ENCODE peak calls at places on chromosome 7, in six cellular contexts. J is suprapubic skin, W is breast epithelium, X is heart left ventricle, L is prostate gland, U is gastrocnemius medialis. C is an unnamed sample.

GRCh38 chr7:140005754-140006503 is 56.8 kb downstream of the PARP12 start:
- DNase-seq in J (no peak), W (no peak), X (no peak), L (no peak), U (no peak), C (peak; percentile 58)

GRCh38 chr7:70703785-70704184 is 428.2 kb upstream of the GALNT17 start:
- DNase-seq in J (no peak), W (no peak), X (no peak), L (no peak), U (no peak), C (no peak)

GRCh38 chr7:13832346-13832745 is 157.1 kb downstream of the ETV1 start:
- DNase-seq in J (no peak), W (no peak), X (no peak), L (no peak), U (no peak), C (no peak)

GRCh38 chr7:55591282-55591931 is 19.1 kb upstream of the VOPP1 start:
- DNase-seq in J (no peak), W (no peak), X (no peak), L (no peak), U (no peak), C (no peak)

GRCh38 chr7:134547738-134548054 is 1.2 kb upstream of the AKR1B15 start:
- DNase-seq in J (no peak), W (peak; percentile 47), X (peak; percentile 59), L (peak; percentile 62), U (peak; percentile 82), C (peak; percentile 84)

GRCh38 chr7:30858576-30858975 is 53.1 kb upstream of the AQP1 start:
- DNase-seq in J (no peak), W (no peak), X (no peak), L (no peak), U (no peak), C (no peak)

GRCh38 chr7:33733865-33734650 is 171.3 kb upstream of the BMPER start:
- DNase-seq in J (no peak), W (no peak), X (no peak), L (no peak), U (no peak), C (no peak)

GRCh38 chr7:149799397-149800168 is 26.2 kb upstream of the ZNF467 start:
- DNase-seq in J (no peak), W (no peak), X (no peak), L (no peak), U (no peak), C (no peak)

GRCh38 chr7:106840342-106840741 is 24.7 kb upstream of the PIK3CG start:
- DNase-seq in J (no peak), W (no peak), X (no peak), L (no peak), U (no peak), C (no peak)

GRCh38 chr7:82044497-82045080 is 274.7 kb upstream of the HGF start:
- DNase-seq in J (no peak), W (no peak), X (peak; percentile 23), L (peak; percentile 40), U (no peak), C (peak; percentile 68)

GRCh38 chr7:70498633-70499032 is 633.3 kb upstream of the GALNT17 start:
- DNase-seq in J (no peak), W (no peak), X (no peak), L (no peak), U (no peak), C (no peak)

GRCh38 chr7:54615545-54615944 is 73.4 kb downstream of the VSTM2A start:
- DNase-seq in J (no peak), W (no peak), X (no peak), L (no peak), U (no peak), C (no peak)

GRCh38 chr7:34087892-34088891 is 182.9 kb downstream of the BMPER start:
- DNase-seq in J (no peak), W (no peak), X (no peak), L (no peak), U (no peak), C (peak; percentile 51)

GRCh38 chr7:16347461-16348192 is 73.7 kb downstream of the CRPPA start:
- DNase-seq in J (no peak), W (no peak), X (no peak), L (no peak), U (no peak), C (no peak)

GRCh38 chr7:150787321-150788281 is 12.6 kb downstream of the TMEM176B start:
- DNase-seq in J (no peak), W (no peak), X (no peak), L (no peak), U (no peak), C (peak; percentile 36)

GRCh38 chr7:80876894-80877414 is 41.9 kb downstream of the SEMA3C start:
- DNase-seq in J (no peak), W (no peak), X (no peak), L (no peak), U (no peak), C (no peak)

GRCh38 chr7:47453093-47454056 is 128.5 kb downstream of the TNS3 start:
- DNase-seq in J (no peak), W (peak; percentile 61), X (peak; percentile 47), L (peak; percentile 22), U (peak; percentile 94), C (peak; percentile 56)

GRCh38 chr7:40329601-40330153 is 194.9 kb downstream of the SUGCT start:
- DNase-seq in J (no peak), W (no peak), X (no peak), L (no peak), U (no peak), C (no peak)

GRCh38 chr7:156656598-156656997 is 16.0 kb downstream of the RNF32 start:
- DNase-seq in J (no peak), W (no peak), X (no peak), L (no peak), U (no peak), C (no peak)

GRCh38 chr7:40701836-40702551 is 567.2 kb downstream of the SUGCT start:
- DNase-seq in J (no peak), W (no peak), X (no peak), L (no peak), U (no peak), C (no peak)

GRCh38 chr7:22718200-22718711 is 8.7 kb upstream of the IL6 start:
- DNase-seq in J (no peak), W (no peak), X (no peak), L (no peak), U (no peak), C (no peak)

GRCh38 chr7:96949766-96950165 is 55.6 kb upstream of the DLX6 start:
- DNase-seq in J (no peak), W (peak; percentile 28), X (no peak), L (peak; percentile 86), U (no peak), C (no peak)

GRCh38 chr7:50954245-50954644 is 171.5 kb upstream of the GRB10 start:
- DNase-seq in J (no peak), W (no peak), X (no peak), L (no peak), U (no peak), C (no peak)

GRCh38 chr7:115015619-115016018 is 93.7 kb downstream of the MDFIC start:
- DNase-seq in J (no peak), W (no peak), X (no peak), L (no peak), U (no peak), C (no peak)

DNA sequence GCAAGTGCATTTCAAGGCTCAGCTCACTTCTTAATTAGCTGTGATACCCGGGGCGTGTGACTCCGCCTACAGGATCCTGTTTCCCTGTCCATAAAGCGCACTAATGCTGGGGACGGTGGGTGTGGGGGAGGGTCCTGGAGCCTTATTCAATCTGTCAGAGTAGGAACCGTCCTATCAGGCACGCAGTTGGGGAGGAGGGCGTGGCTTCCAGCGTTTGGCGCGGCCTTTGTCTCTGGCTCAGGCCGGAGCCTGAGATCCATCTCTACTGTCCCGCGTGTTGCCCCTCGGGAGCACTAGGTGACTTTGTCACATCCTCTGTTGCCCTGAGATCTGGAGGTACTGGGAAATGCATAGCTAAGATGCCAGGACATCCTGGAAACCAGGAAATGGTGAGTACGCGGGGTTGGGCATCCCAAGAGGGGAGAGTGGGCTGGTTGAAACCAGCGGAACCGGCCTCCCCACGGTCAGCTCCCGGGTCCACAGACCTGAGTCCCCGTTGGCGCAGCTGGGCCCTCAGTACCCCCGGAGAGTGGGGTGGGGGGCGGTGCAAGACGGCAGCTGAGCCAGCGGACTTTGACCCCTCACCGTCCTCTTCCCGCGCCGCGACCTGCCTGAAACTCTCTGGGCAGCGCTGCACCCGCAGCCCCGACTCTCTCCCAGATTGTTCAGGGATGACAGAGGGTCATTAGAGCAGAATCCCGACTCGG is 104.4 kb upstream of the ZNF92 start:
- DNase-seq in J (no peak), W (no peak), X (no peak), L (no peak), U (no peak), C (peak; percentile 80)
- TF ChIP-seq POLR2A in J (no peak), W (no peak), X (no peak), L (no peak), U (no peak), C (no peak)

GRCh38 chr7:68792351-68792750 is 805.9 kb upstream of the AUTS2 start:
- DNase-seq in J (no peak), W (no peak), X (no peak), L (no peak), U (no peak), C (no peak)
- TF ChIP-seq POLR2A in J (no peak), W (no peak), X (no peak), L (no peak), U (no peak), C (no peak)

DNA sequence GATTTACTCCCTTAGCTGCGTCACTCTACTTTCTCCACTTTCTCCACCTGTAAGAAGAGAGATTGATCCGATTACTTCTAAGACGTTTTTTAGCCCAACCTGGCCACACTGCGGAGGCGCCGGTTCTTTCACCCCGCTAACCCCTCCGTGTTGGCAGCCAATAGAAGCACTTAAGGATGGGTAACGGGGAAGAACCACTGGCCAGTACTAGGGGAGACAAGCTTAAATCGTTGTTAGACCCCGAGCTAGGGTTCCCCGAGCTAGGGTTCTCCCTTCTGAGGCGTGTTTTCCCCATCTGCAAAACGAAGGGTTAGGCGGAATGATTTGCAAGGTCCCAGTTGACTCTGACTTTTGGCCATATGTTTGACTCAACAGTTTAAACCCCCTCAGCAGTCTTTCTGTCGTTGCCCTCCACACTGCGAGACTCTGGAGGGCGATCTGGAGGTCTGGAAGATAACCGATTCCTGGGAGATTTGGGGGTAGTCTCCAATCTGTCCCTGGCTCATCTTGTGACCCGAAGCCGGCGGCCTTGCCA is 644 bp downstream of the UMAD1 start:
- DNase-seq in J (no peak), W (no peak), X (no peak), L (peak; percentile 10), U (no peak), C (peak; percentile 36)
- TF ChIP-seq POLR2A in J (no peak), W (no peak), X (no peak), L (no peak), U (no peak), C (no peak)

DNA sequence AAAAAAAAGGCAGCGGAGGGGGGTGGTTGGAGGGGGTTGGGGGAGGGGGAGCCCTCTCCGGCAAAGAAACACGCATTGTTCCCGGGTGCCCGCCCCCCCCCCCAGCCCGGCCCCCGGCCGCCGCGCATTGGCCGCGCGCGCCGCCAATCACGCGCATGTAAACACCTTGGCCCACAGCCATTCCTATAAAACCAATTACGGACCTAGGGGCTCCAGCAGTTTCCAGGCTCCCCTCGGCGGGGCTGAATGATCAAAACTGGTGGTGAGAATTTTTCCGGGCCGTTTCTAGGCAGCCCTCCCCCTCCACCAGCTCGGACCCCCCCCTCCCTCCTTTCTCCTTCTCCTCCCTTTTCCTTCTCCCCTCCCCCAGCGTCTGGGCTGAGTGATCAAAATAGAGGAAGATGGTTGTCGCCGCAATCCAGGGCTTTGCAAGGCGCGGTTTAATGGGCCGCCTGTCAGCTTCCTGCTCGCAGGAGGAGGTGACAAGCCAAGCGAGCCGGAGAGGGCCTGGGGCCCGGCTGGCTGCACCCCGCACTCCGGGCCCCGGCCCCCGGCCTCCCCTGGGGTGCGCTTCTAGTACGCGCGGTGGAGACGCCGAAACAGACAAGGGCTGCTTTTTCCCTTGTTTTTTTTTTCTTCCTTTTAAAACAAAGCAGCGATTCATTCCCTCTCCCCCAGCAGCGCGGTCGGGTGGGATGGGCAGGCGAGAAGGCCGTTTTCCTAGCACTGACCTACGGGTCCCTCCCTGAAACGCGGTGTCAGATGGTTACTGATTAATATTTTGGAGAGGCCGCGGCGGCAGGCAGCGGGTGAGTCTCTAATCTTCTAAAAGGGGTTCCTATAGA is 432 bp upstream of the TNRC18 start:
- DNase-seq in J (peak; percentile 96), W (peak; percentile 96), X (peak; percentile 97), L (peak; percentile 98), U (peak; percentile 96), C (peak; percentile 98)
- TF ChIP-seq POLR2A in J (peak; percentile 27), W (peak; percentile 56), X (peak; percentile 60), L (peak; percentile 78), U (peak; percentile 66), C (peak; percentile 11)